ENCODE peak calls at places on chromosomes 13 and 19, in six cellular contexts. S is HepG2, K is K562, J is Panc1, T is A549, P is GM23338. Y is an unnamed sample.

GRCh38 chr19:51761696-51762095 is 716 bp downstream of the FPR2 start:
- DNase-seq in S (no peak), K (no peak), J (no peak), T (no peak), P (no peak), Y (no peak)

GRCh38 chr13:23794267-23795161 is 94.7 kb downstream of the MIPEP start:
- DNase-seq in S (no peak), K (no peak), J (peak), T (no peak), P (no peak), Y (no peak)

GRCh38 chr13:95267662-95268369 is 33.4 kb downstream of the ABCC4 start:
- DNase-seq in S (peak), K (no peak), J (no peak), T (peak), P (no peak), Y (no peak)

GRCh38 chr13:77000475-77000874 is 8.6 kb downstream of the CLN5 start:
- DNase-seq in S (no peak), K (no peak), J (no peak), T (no peak), P (no peak), Y (no peak)

GRCh38 chr13:24865158-24865557 is 101.2 kb downstream of the RNF17 start:
- DNase-seq in S (no peak), K (no peak), J (no peak), T (no peak), P (no peak), Y (no peak)

GRCh38 chr19:2770055-2771013 is 12.7 kb downstream of the SGTA start:
- DNase-seq in S (no peak), K (no peak), J (no peak), T (no peak), P (no peak), Y (no peak)

GRCh38 chr19:50314724-50315700 is 14.2 kb downstream of the KCNC3 start:
- DNase-seq in S (no peak), K (no peak), J (no peak), T (no peak), P (peak), Y (no peak)

GRCh38 chr19:2271516-2272103 is 10.4 kb downstream of the PEAK3 start:
- DNase-seq in S (no peak), K (no peak), J (no peak), T (no peak), P (no peak), Y (no peak)

GRCh38 chr13:51298812-51299211 is 40.7 kb upstream of the SERPINE3 start:
- DNase-seq in S (no peak), K (no peak), J (no peak), T (no peak), P (no peak), Y (no peak)

GRCh38 chr19:32771596-32771995 is 52.0 kb downstream of the TDRD12 start:
- DNase-seq in S (no peak), K (no peak), J (no peak), T (no peak), P (no peak), Y (no peak)

GRCh38 chr19:55809381-55810058 is 22.3 kb downstream of the NLRP11 start:
- DNase-seq in S (peak), K (peak), J (peak), T (peak), P (peak), Y (peak)

GRCh38 chr13:49651775-49652690 is 23.7 kb downstream of the ARL11 start:
- DNase-seq in S (no peak), K (no peak), J (no peak), T (no peak), P (no peak), Y (no peak)

GRCh38 chr13:111510502-111511218 is 190.2 kb downstream of the TEX29 start:
- DNase-seq in S (no peak), K (no peak), J (no peak), T (no peak), P (no peak), Y (no peak)

GRCh38 chr13:110126391-110126961 is 180.5 kb downstream of the COL4A1 start:
- DNase-seq in S (no peak), K (no peak), J (no peak), T (no peak), P (peak), Y (no peak)

GRCh38 chr19:42352216-42352892 is 26.9 kb downstream of the MEGF8 start:
- DNase-seq in S (no peak), K (no peak), J (no peak), T (no peak), P (peak), Y (no peak)

GRCh38 chr19:7739801-7740659 is 7.3 kb downstream of the CD209 start:
- DNase-seq in S (no peak), K (no peak), J (no peak), T (no peak), P (no peak), Y (no peak)

GRCh38 chr19:11176466-11177193 is 20.7 kb downstream of the KANK2 start:
- DNase-seq in S (no peak), K (no peak), J (no peak), T (no peak), P (no peak), Y (no peak)

GRCh38 chr13:22200469-22200868 is 529.6 kb downstream of the FGF9 start:
- DNase-seq in S (no peak), K (no peak), J (no peak), T (no peak), P (no peak), Y (no peak)

GRCh38 chr13:60244381-60244780 is 80.7 kb upstream of the DIAPH3 start:
- DNase-seq in S (no peak), K (no peak), J (no peak), T (no peak), P (no peak), Y (no peak)

DNA sequence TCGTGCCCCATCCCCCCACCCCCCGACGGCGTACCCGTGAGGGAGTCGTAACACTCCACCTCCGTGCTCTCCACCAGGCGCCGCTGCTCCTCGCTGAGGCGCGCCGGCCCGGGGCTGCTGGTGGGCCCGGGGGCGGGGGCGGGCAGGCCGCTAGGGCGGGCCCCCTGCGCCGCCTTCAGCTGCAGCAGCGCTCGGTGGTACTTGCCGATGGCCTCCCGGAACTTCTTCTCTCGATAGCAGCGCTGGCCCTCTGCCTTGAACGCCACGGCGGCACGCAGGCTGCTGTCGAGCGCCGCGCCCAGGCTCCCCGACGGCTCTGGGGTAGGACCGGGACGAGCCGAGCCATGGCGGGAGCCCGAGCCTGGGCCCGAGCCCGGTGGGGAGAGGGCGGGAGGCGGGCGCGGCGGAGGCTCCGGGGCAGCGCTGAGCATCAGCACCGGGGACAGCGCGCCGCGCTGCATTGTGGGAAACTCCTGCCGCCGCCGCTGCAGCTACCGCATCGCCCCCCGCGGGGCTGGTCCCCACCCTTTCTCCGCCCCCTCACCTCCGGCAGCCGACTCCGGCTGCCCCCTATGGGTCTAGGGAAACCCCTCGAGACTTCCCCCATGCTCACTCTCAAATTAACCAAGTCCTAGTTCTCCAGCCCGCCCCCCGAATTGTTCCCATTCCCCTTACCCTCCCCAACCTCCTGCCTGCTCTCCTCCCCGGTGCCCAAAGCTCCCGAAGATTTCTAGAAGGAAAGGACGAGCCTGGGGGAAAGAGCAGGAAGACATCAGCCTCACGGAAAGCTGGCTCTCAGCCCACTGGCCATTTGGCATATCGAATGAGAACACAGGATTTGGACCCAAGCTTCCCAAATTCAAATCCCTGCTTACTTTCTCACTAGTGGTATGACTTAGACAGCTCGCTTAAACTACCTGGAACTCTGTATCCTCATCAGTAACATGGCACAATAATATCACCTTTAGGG is at the start of gene TTC9B:
- DNase-seq in S (no peak), K (peak), J (no peak), T (no peak), P (peak), Y (no peak)
- TF ChIP-seq REST in S (peak), K (peak), J (no peak), T (peak), P (peak), Y (peak)

DNA sequence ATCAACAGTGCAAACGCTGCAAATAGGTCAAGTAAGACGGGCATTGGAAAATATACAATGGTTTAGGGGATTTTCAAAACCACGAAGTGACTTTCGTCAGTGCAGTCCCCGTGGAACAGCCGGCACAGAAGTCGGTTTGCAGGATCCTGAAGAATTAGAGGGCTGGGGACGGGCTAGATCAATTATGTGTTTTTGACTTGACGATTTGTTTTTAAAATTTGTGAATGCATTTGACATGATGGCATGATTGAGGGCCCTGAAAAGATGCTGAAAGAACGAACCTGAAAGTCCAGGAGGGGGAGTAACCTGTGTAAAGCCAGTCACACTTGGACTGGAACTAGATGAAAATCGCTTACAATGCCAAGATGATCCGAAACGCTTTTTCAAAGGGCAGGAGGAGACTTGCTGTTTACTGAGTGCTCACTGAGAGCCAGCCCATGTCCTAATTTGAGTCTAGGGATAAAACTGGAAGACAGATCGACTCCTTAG is 8.9 kb upstream of the DGKH start:
- DNase-seq in S (no peak), K (peak), J (no peak), T (peak), P (no peak), Y (no peak)
- TF ChIP-seq REST in S (no peak), K (no peak), J (no peak), T (no peak), P (no peak), Y (no peak)

GRCh38 chr19:35078807-35079206 is 36.8 kb upstream of the FXYD3 start:
- DNase-seq in S (no peak), K (no peak), J (no peak), T (no peak), P (no peak), Y (no peak)
- TF ChIP-seq REST in S (no peak), K (no peak), J (no peak), T (no peak), P (no peak), Y (no peak)

GRCh38 chr19:12708641-12709040 is 12.2 kb upstream of the FBXW9 start:
- DNase-seq in S (no peak), K (no peak), J (no peak), T (no peak), P (no peak), Y (no peak)
- TF ChIP-seq REST in S (no peak), K (no peak), J (no peak), T (no peak), P (no peak), Y (no peak)

GRCh38 chr13:41222259-41222852 is 28.0 kb upstream of the KBTBD7 start:
- DNase-seq in S (peak), K (peak), J (peak), T (peak), P (peak), Y (peak)
- TF ChIP-seq REST in S (no peak), K (no peak), J (no peak), T (no peak), P (no peak), Y (no peak)

Y was measured in HL-60.